ENCODE peak calls at places on chromosomes 3 and 15, in seven cellular contexts. C is LoVo, W is NCI-H1092, L is amniotic stem cell, N is left cardiac atrium, A is A549, E is dorsolateral prefrontal cortex. M is an unnamed sample.

GRCh38 chr3:109923431-109923830 is 586.1 kb upstream of the DPPA4 start:
- DNase-seq in C (no peak), W (no peak), L (no peak), N (no peak), A (no peak), E (no peak), M (no peak)

GRCh38 chr3:23325466-23326065 is 122.4 kb downstream of the UBE2E2 start:
- DNase-seq in C (no peak), W (no peak), L (no peak), N (no peak), A (no peak), E (no peak), M (no peak)

GRCh38 chr3:108946292-108947290 is 7.1 kb downstream of the GUCA1C start:
- DNase-seq in C (no peak), W (no peak), L (no peak), N (no peak), A (no peak), E (no peak), M (no peak)

GRCh38 chr3:43490640-43491185 is 131.1 kb downstream of the ANO10 start:
- DNase-seq in C (no peak), W (no peak), L (no peak), N (no peak), A (no peak), E (no peak), M (no peak)

GRCh38 chr15:71790081-71790480 is 20.3 kb upstream of the NR2E3 start:
- DNase-seq in C (peak), W (no peak), L (no peak), N (no peak), A (peak), E (no peak), M (no peak)

GRCh38 chr3:35393916-35394315 is 245.4 kb upstream of the ARPP21 start:
- DNase-seq in C (no peak), W (no peak), L (no peak), N (no peak), A (no peak), E (no peak), M (no peak)

GRCh38 chr3:133490468-133491351 is 82.8 kb upstream of the CDV3 start:
- DNase-seq in C (no peak), W (no peak), L (no peak), N (no peak), A (no peak), E (no peak), M (no peak)

GRCh38 chr3:89145995-89146394 is 38.6 kb downstream of the EPHA3 start:
- DNase-seq in C (no peak), W (no peak), L (peak), N (peak), A (peak), E (no peak), M (peak)

GRCh38 chr3:64673159-64673715 is 14.6 kb downstream of the ADAMTS9 start:
- DNase-seq in C (no peak), W (no peak), L (no peak), N (no peak), A (no peak), E (no peak), M (no peak)

GRCh38 chr15:59532770-59533379 is 78.7 kb upstream of the GCNT3 start:
- DNase-seq in C (peak), W (no peak), L (peak), N (peak), A (peak), E (no peak), M (peak)

GRCh38 chr3:12005951-12006625 is 1.9 kb downstream of the SYN2 start:
- DNase-seq in C (no peak), W (no peak), L (no peak), N (no peak), A (no peak), E (no peak), M (no peak)

GRCh38 chr3:178966299-178967183 is 105.1 kb downstream of the ZMAT3 start:
- DNase-seq in C (peak), W (no peak), L (no peak), N (no peak), A (peak), E (no peak), M (peak)

GRCh38 chr15:40247406-40247971 is 8.6 kb downstream of the PAK6 start:
- DNase-seq in C (no peak), W (no peak), L (no peak), N (no peak), A (no peak), E (peak), M (no peak)

GRCh38 chr3:160778480-160778879 is 22.4 kb downstream of the PPM1L start:
- DNase-seq in C (no peak), W (no peak), L (no peak), N (no peak), A (no peak), E (no peak), M (no peak)

GRCh38 chr3:150084128-150084527 is 113.4 kb upstream of the PFN2 start:
- DNase-seq in C (no peak), W (no peak), L (no peak), N (no peak), A (no peak), E (no peak), M (no peak)

GRCh38 chr15:51736069-51736468 is 1.4 kb downstream of the LYSMD2 start:
- DNase-seq in C (no peak), W (no peak), L (no peak), N (no peak), A (no peak), E (no peak), M (no peak)

GRCh38 chr15:89993344-89993743 is 7.8 kb upstream of the ZNF710 start:
- DNase-seq in C (no peak), W (no peak), L (no peak), N (no peak), A (no peak), E (no peak), M (no peak)

GRCh38 chr3:123151251-123151705 is 50.5 kb upstream of the SEC22A start:
- DNase-seq in C (no peak), W (no peak), L (no peak), N (no peak), A (no peak), E (no peak), M (no peak)

GRCh38 chr3:4805662-4806061 is 173.6 kb upstream of the BHLHE40 start:
- DNase-seq in C (no peak), W (no peak), L (no peak), N (no peak), A (no peak), E (no peak), M (no peak)

GRCh38 chr15:37019479-37020433 is 80.6 kb downstream of the MEIS2 start:
- DNase-seq in C (peak), W (no peak), L (no peak), N (no peak), A (no peak), E (no peak), M (peak)

GRCh38 chr15:52466134-52466701 is 62.5 kb downstream of the MYO5A start:
- DNase-seq in C (no peak), W (no peak), L (no peak), N (peak), A (no peak), E (no peak), M (no peak)

GRCh38 chr15:98077186-98077585 is 116.7 kb downstream of the ARRDC4 start:
- DNase-seq in C (peak), W (no peak), L (no peak), N (peak), A (no peak), E (no peak), M (no peak)

GRCh38 chr15:78637776-78638435 is 3.1 kb downstream of the CHRNB4 start:
- DNase-seq in C (no peak), W (no peak), L (no peak), N (no peak), A (no peak), E (no peak), M (no peak)

GRCh38 chr15:90582553-90582952 is 52.8 kb downstream of the CRTC3 start:
- DNase-seq in C (no peak), W (no peak), L (no peak), N (no peak), A (no peak), E (no peak), M (no peak)

GRCh38 chr3:31219131-31219843 is 313.4 kb upstream of the STT3B start:
- DNase-seq in C (peak), W (no peak), L (no peak), N (no peak), A (no peak), E (no peak), M (no peak)

GRCh38 chr3:67094167-67094566 is 96.1 kb downstream of the KBTBD8 start:
- DNase-seq in C (no peak), W (no peak), L (no peak), N (no peak), A (no peak), E (no peak), M (no peak)

M was measured in HepG2.